ENCODE peak calls at places on chromosomes 2 and 18, in nine cellular contexts. P, J, R, G, T, Z, M, Y and B are unnamed samples.

GRCh38 chr2:174009488-174010223 is 44.5 kb upstream of the SP3 start:
- DNase-seq in P (no peak), J (no peak), R (no peak), G (no peak), T (peak), Z (peak), M (peak), Y (no peak), B (no peak)

GRCh38 chr2:99670768-99671734 is 181.2 kb upstream of the REV1 start:
- DNase-seq in P (no peak), J (no peak), R (no peak), G (no peak), T (no peak), Z (peak), M (no peak), Y (no peak), B (no peak)

GRCh38 chr18:62341423-62341920 is 16.4 kb downstream of the TNFRSF11A start:
- DNase-seq in P (no peak), J (no peak), R (no peak), G (no peak), T (no peak), Z (no peak), M (no peak), Y (no peak), B (no peak)

GRCh38 chr2:226728996-226729395 is 70.6 kb downstream of the IRS1 start:
- DNase-seq in P (no peak), J (no peak), R (no peak), G (no peak), T (no peak), Z (no peak), M (no peak), Y (no peak), B (no peak)

GRCh38 chr2:12116228-12116750 is 369.9 kb downstream of the LPIN1 start:
- DNase-seq in P (no peak), J (no peak), R (no peak), G (no peak), T (no peak), Z (no peak), M (no peak), Y (no peak), B (no peak)

GRCh38 chr2:128798502-128799283 is 480.0 kb upstream of the HS6ST1 start:
- DNase-seq in P (no peak), J (no peak), R (no peak), G (no peak), T (no peak), Z (no peak), M (no peak), Y (no peak), B (no peak)

GRCh38 chr2:1662606-1663180 is 81.6 kb downstream of the PXDN start:
- DNase-seq in P (peak), J (no peak), R (peak), G (no peak), T (no peak), Z (no peak), M (no peak), Y (no peak), B (no peak)

GRCh38 chr2:238939521-238940403 is 91.9 kb downstream of the TWIST2 start:
- DNase-seq in P (no peak), J (no peak), R (no peak), G (no peak), T (no peak), Z (no peak), M (no peak), Y (no peak), B (no peak)

GRCh38 chr2:219636941-219637841 is 9.8 kb downstream of the SLC4A3 start:
- DNase-seq in P (peak), J (no peak), R (no peak), G (no peak), T (no peak), Z (no peak), M (peak), Y (no peak), B (no peak)

GRCh38 chr2:30736461-30737325 is 70.6 kb downstream of the CAPN13 start:
- DNase-seq in P (no peak), J (no peak), R (no peak), G (no peak), T (no peak), Z (no peak), M (no peak), Y (no peak), B (no peak)

GRCh38 chr2:112640800-112641675 is 4.7 kb upstream of the SLC20A1 start:
- DNase-seq in P (no peak), J (no peak), R (peak), G (peak), T (peak), Z (peak), M (peak), Y (no peak), B (no peak)

GRCh38 chr2:163659224-163659623 is 76.6 kb downstream of the FIGN start:
- DNase-seq in P (no peak), J (no peak), R (no peak), G (no peak), T (peak), Z (no peak), M (no peak), Y (no peak), B (no peak)

GRCh38 chr2:167191588-167191987 is 303.3 kb downstream of the XIRP2 start:
- DNase-seq in P (no peak), J (no peak), R (no peak), G (no peak), T (peak), Z (peak), M (no peak), Y (no peak), B (no peak)

GRCh38 chr2:86038291-86039081 is 67.2 kb downstream of the POLR1A start:
- DNase-seq in P (no peak), J (peak), R (peak), G (peak), T (peak), Z (peak), M (no peak), Y (no peak), B (no peak)